ENCODE peak calls at places on chromosomes 16 and 17, in seven cellular contexts. J is mucosa of descending colon, P is fibroblast of mammary gland, I is stomach, V is lower leg skin, U is pancreas, B is sigmoid colon. K is an unnamed sample.

GRCh38 chr16:1333149-1333812 is at the start of gene BAIAP3:
- DNase-seq in J (peak; percentile 70), P (no peak), I (peak; percentile 59), V (no peak), U (no peak), B (no peak), K (no peak)

GRCh38 chr16:84218176-84218776 is 21.5 kb downstream of the KCNG4 start:
- DNase-seq in J (no peak), P (no peak), I (no peak), V (no peak), U (no peak), B (no peak), K (no peak)

GRCh38 chr17:65365209-65365608 is 196.2 kb downstream of the AXIN2 start:
- DNase-seq in J (no peak), P (no peak), I (no peak), V (no peak), U (no peak), B (no peak), K (no peak)

GRCh38 chr17:34865696-34866095 is 95.6 kb downstream of the CCT6B start:
- DNase-seq in J (no peak), P (no peak), I (no peak), V (no peak), U (no peak), B (no peak), K (no peak)

GRCh38 chr16:67482260-67482924 is 955 bp downstream of the AGRP start:
- DNase-seq in J (peak; percentile 39), P (no peak), I (no peak), V (no peak), U (no peak), B (no peak), K (no peak)

GRCh38 chr17:50559674-50560184 is 786 bp upstream of the CACNA1G start:
- DNase-seq in J (peak; percentile 70), P (peak; percentile 72), I (peak; percentile 53), V (peak; percentile 95), U (no peak), B (peak; percentile 89), K (no peak)

GRCh38 chr17:50107790-50108414 is 12.8 kb downstream of the PDK2 start:
- DNase-seq in J (no peak), P (peak; percentile 71), I (no peak), V (no peak), U (no peak), B (no peak), K (no peak)

GRCh38 chr16:64089697-64090096 is 1032.2 kb downstream of the CDH11 start:
- DNase-seq in J (no peak), P (peak; percentile 36), I (no peak), V (no peak), U (no peak), B (no peak), K (no peak)

GRCh38 chr17:10031606-10032005 is 126.5 kb upstream of the RCVRN start:
- DNase-seq in J (no peak), P (no peak), I (no peak), V (no peak), U (no peak), B (no peak), K (no peak)

GRCh38 chr16:7345423-7345822 is 12.8 kb downstream of the RBFOX1 start:
- DNase-seq in J (no peak), P (no peak), I (no peak), V (no peak), U (no peak), B (no peak), K (no peak)

GRCh38 chr17:60154616-60155426 is 5.0 kb downstream of the CA4 start:
- DNase-seq in J (no peak), P (peak; percentile 95), I (peak; percentile 73), V (no peak), U (peak; percentile 4), B (no peak), K (no peak)

GRCh38 chr17:17681744-17682292 is 560 bp downstream of the RAI1 start:
- DNase-seq in J (peak; percentile 73), P (no peak), I (no peak), V (peak; percentile 91), U (peak; percentile 37), B (peak; percentile 80), K (no peak)

GRCh38 chr16:47966325-47966724 is 189.5 kb downstream of the ABCC12 start:
- DNase-seq in J (no peak), P (no peak), I (no peak), V (no peak), U (no peak), B (no peak), K (no peak)

GRCh38 chr17:41548844-41549595 is 20.9 kb upstream of the KRT19 start:
- DNase-seq in J (peak; percentile 93), P (peak; percentile 85), I (peak; percentile 89), V (peak; percentile 96), U (peak; percentile 67), B (peak; percentile 85), K (peak; percentile 77)

GRCh38 chr17:79931517-79932309 is 92.5 kb upstream of the CBX4 start:
- DNase-seq in J (peak; percentile 70), P (peak; percentile 59), I (no peak), V (no peak), U (no peak), B (no peak), K (no peak)

GRCh38 chr17:75638893-75639292 is 5.7 kb downstream of the SMIM5 start:
- DNase-seq in J (no peak), P (no peak), I (no peak), V (no peak), U (no peak), B (no peak), K (no peak)

GRCh38 chr16:48366165-48367093 is 18.8 kb downstream of the SIAH1 start:
- DNase-seq in J (no peak), P (peak; percentile 92), I (peak; percentile 53), V (no peak), U (peak; percentile 48), B (peak; percentile 79), K (peak; percentile 70)

DNA sequence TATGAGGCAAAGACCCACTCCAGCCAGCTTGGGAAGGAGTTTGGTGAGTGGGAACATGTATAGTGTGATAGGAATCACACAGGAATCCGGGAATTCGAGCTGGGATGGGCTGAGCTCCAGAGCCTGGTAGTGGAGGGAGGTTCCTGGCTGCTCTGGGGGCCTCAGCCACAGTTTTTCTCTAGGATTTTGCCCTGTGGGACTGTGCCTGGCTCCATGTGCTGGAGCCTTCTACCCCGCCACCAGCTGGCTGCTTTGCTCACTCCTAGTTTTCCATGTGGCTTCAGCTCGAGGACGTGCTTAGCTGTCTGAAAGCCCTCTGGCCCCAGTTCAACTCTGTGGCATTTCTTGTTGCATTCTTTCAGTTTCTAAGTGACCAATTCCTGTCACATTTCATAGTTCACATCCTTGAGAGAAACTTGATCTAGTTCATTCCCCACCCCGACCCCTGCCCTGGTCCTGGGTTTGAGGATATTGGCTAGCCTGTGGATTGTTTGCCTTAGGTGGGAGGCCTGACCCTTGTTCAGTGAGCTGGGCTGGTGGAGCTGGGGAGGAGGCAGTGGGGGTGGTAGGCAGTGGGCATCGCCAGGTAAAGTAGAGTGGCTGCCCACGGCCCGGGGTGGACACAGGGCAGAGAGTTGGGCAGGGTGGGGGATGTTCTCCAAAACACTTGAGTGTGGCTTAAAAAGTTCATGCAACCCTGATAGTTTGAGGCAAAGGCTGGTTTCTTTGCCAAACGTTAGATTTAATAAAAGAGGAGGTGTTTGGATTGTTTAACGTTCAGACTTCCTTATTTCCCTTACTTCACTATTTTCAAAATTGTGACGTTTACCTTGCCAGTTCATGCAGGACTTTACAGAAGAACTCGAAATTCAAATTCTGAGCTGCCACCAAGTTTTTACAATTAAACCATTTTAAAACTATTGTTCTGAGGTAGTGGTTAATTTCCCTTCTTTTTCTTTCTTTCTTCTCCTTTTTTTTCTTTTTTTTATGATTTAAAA is 5.2 kb downstream of the SEC14L1 start:
- DNase-seq in J (peak; percentile 56), P (peak; percentile 71), I (peak; percentile 79), V (peak; percentile 91), U (peak; percentile 72), B (peak; percentile 83), K (no peak)
- TF ChIP-seq CTCF in J (no peak), P (peak; percentile 23), I (no peak), V (no peak), U (no peak), B (no peak), K (peak; percentile 39)

GRCh38 chr17:82106697-82107305 is 8.8 kb upstream of the FASN start:
- DNase-seq in J (no peak), P (no peak), I (peak; percentile 83), V (no peak), U (no peak), B (peak; percentile 61), K (no peak)

GRCh38 chr17:82105882-82106696 is 8.1 kb upstream of the FASN start:
- DNase-seq in J (peak; percentile 84), P (no peak), I (peak; percentile 83), V (peak; percentile 85), U (no peak), B (peak; percentile 73), K (no peak)

GRCh38 chr17:82108038-82108998 is 10.3 kb upstream of the FASN start:
- DNase-seq in J (no peak), P (no peak), I (no peak), V (no peak), U (no peak), B (peak; percentile 57), K (no peak)

GRCh38 chr17:82108999-82109480 is 11.0 kb upstream of the FASN start:
- DNase-seq in J (no peak), P (no peak), I (no peak), V (no peak), U (no peak), B (no peak), K (no peak)

DNA sequence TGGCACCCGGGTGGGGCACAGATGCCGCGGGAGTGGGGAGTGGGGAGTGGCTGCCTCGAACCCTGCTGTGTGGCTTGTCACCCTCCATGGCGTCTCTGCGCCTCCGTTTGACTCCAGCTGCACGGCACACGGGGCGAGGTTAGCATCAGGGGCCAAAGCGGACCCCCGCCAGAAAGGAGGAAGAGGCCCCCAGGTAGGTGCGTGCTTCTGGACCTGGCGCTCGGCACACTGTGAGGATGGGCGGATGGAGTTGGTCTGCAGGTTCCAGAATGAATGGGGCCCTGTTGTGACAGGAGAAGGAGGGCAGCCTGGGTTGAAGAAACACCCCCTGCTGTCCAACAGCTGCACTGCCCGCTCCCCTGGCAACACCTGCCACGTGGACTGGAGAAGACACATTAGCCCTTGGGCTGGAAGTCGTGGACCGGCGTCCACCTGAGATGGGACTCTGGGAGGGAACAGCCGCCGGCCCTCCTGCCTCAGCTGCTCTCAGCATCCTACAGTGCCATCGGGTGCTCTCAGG is 9.4 kb upstream of the FASN start:
- DNase-seq in J (no peak), P (no peak), I (no peak), V (no peak), U (no peak), B (peak; percentile 67), K (no peak)
- H3K4me3 ChIP-seq in J (no peak overlapping the region), P (no peak overlapping the region), I (no peak overlapping the region), V (no peak overlapping the region), U (no peak overlapping the region), B (no peak overlapping the region), K (no peak overlapping the region)

DNA sequence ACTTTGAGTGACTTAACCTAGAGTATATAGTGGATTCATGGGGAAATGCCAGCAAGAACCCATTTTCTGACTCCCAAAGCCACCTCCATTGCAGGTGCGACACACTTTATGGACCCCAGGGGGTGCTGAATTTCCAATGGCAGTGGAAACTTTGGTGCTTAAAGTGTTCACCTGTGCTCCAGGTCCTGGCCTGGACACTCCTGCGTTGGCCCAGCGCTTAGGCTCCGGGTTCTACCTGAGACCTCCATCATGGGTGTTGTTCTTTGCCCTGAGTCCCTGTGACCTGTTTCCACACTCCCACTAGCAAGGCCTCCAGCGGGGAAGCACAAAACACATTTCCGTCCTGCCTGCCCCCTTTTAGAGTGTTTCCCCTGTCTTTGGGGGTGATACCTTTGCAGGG is 3.0 kb downstream of the CCNF start:
- DNase-seq in J (no peak), P (no peak), I (no peak), V (no peak), U (no peak), B (no peak), K (no peak)
- TF ChIP-seq CTCF in J (no peak), P (no peak), I (no peak), V (no peak), U (no peak), B (no peak), K (no peak)

GRCh38 chr16:8517280-8517679 is 73.0 kb downstream of the TMEM114 start:
- DNase-seq in J (no peak), P (no peak), I (no peak), V (no peak), U (no peak), B (no peak), K (no peak)
- H3K4me3 ChIP-seq in J (no peak overlapping the region), P (no peak overlapping the region), I (no peak overlapping the region), V (no peak overlapping the region), U (no peak overlapping the region), B (no peak overlapping the region), K (no peak overlapping the region)

K was measured in AG04450.